ENCODE peak calls at places on chromosome 14, in ten cellular contexts. T is nephron progenitor cell, A is astrocyte, M is skeletal muscle cell, V is lower lobe of right lung, K is right cardiac atrium, G is T-helper 1 cell, B is pons, U is T-helper 9 cell, J is fibroblast of mammary gland. S is an unnamed sample.

GRCh38 chr14:68736519-68736918 is 56.3 kb downstream of the ZFP36L1 start:
- DNase-seq in T (peak), A (no peak), M (no peak), V (no peak), K (no peak), G (no peak), B (no peak), U (no peak), J (no peak), S (no peak)

GRCh38 chr14:79638647-79639266 is 572.5 kb downstream of the DIO2 start:
- DNase-seq in T (no peak), A (no peak), M (no peak), V (no peak), K (no peak), G (no peak), B (peak), U (no peak), J (no peak), S (no peak)

GRCh38 chr14:68616255-68616902 is 176.5 kb downstream of the ZFP36L1 start:
- DNase-seq in T (no peak), A (no peak), M (no peak), V (no peak), K (no peak), G (no peak), B (no peak), U (no peak), J (peak), S (peak)

GRCh38 chr14:52690983-52691760 is 4.2 kb downstream of the ERO1A start:
- DNase-seq in T (no peak), A (no peak), M (no peak), V (no peak), K (no peak), G (no peak), B (peak), U (no peak), J (no peak), S (no peak)

GRCh38 chr14:96309907-96310330 is 53.2 kb downstream of the ATG2B start:
- DNase-seq in T (no peak), A (no peak), M (no peak), V (no peak), K (no peak), G (no peak), B (no peak), U (no peak), J (peak), S (peak)

GRCh38 chr14:29528889-29529288 is 398.8 kb downstream of the PRKD1 start:
- DNase-seq in T (no peak), A (peak), M (no peak), V (no peak), K (no peak), G (no peak), B (no peak), U (no peak), J (no peak), S (peak)

GRCh38 chr14:26855051-26855753 is 257.4 kb upstream of the NOVA1 start:
- DNase-seq in T (no peak), A (peak), M (no peak), V (no peak), K (no peak), G (no peak), B (no peak), U (no peak), J (peak), S (no peak)

GRCh38 chr14:94173471-94173884 is 644 bp upstream of the PPP4R4 start:
- DNase-seq in T (no peak), A (no peak), M (no peak), V (peak), K (no peak), G (no peak), B (no peak), U (no peak), J (no peak), S (no peak)

GRCh38 chr14:93619176-93619793 is 169.0 kb downstream of the PRIMA1 start:
- DNase-seq in T (peak), A (peak), M (peak), V (no peak), K (peak), G (no peak), B (peak), U (no peak), J (peak), S (peak)

GRCh38 chr14:99983251-99984012 is 81.8 kb upstream of the EVL start:
- DNase-seq in T (no peak), A (no peak), M (no peak), V (no peak), K (no peak), G (no peak), B (no peak), U (no peak), J (no peak), S (no peak)

GRCh38 chr14:59359451-59360124 is 105.6 kb downstream of the GPR135 start:
- DNase-seq in T (no peak), A (peak), M (no peak), V (no peak), K (no peak), G (no peak), B (no peak), U (no peak), J (no peak), S (no peak)

GRCh38 chr14:93811611-93812010 is 23.3 kb upstream of the PRIMA1 start:
- DNase-seq in T (no peak), A (no peak), M (no peak), V (no peak), K (no peak), G (no peak), B (no peak), U (no peak), J (no peak), S (no peak)

GRCh38 chr14:20606190-20606901 is 15.2 kb upstream of the RNASE12 start:
- DNase-seq in T (peak), A (no peak), M (no peak), V (no peak), K (peak), G (no peak), B (peak), U (no peak), J (peak), S (peak)

GRCh38 chr14:104105071-104105821 is 19.7 kb downstream of the ASPG start:
- DNase-seq in T (peak), A (no peak), M (no peak), V (peak), K (peak), G (no peak), B (no peak), U (no peak), J (no peak), S (no peak)

GRCh38 chr14:63045234-63045611 is at the start of gene KCNH5:
- DNase-seq in T (peak), A (peak), M (no peak), V (peak), K (peak), G (no peak), B (no peak), U (no peak), J (peak), S (peak)